ENCODE peak calls at places on chromosome 20, in five cellular contexts. B is left ventricle myocardium inferior; K is neuronal stem cell; P is ovary; L is activated CD4-positive, CD25-positive, alpha-beta regulatory T cell. Y is an unnamed sample.

GRCh38 chr20:24785141-24785924 is 163.7 kb upstream of the CST7 start:
- DNase-seq in L (no peak), B (no peak), P (no peak), K (no peak), Y (no peak)

GRCh38 chr20:43925215-43925614 is 10.6 kb downstream of the TOX2 start:
- DNase-seq in B (no peak), L (no peak), P (no peak), K (no peak), Y (no peak)

GRCh38 chr20:62286493-62287064 is 16.2 kb upstream of the ADRM1 start:
- DNase-seq in P (no peak), K (no peak), L (no peak), B (peak), Y (no peak)

GRCh38 chr20:49282584-49283171 is 4.8 kb upstream of the ZNFX1 start:
- DNase-seq in B (no peak), K (no peak), P (no peak), L (no peak), Y (no peak)

GRCh38 chr20:38726849-38727601 is 2.7 kb downstream of the SLC32A1 start:
- DNase-seq in B (no peak), P (no peak), L (peak), K (peak), Y (no peak)

GRCh38 chr20:23331951-23332350 is 18.6 kb upstream of the NXT1 start:
- DNase-seq in B (no peak), P (no peak), K (no peak), L (no peak), Y (no peak)

GRCh38 chr20:61895016-61895415 is 170.7 kb downstream of the TAF4 start:
- DNase-seq in K (no peak), B (no peak), L (no peak), P (no peak), Y (peak)

GRCh38 chr20:7285918-7286556 is 518.6 kb downstream of the BMP2 start:
- DNase-seq in P (peak), K (peak), B (peak), L (no peak), Y (peak)

GRCh38 chr20:34256629-34257124 is 15.5 kb downstream of the ASIP start:
- DNase-seq in K (no peak), B (no peak), L (no peak), P (no peak), Y (no peak)

Y was measured in DMS79.